ENCODE peak calls at places on chromosome 11, in five cellular contexts. One of them, this sample, is unnamed.

GRCh38 chr11:74339619-74340018 is 28.2 kb upstream of the P4HA3 start:
- DNase-seq in brain microvascular endothelial cell: no peak
- DNase-seq in transverse colon: no peak
- DNase-seq in cardiac muscle cell: no peak
- DNase-seq in Peyer's patch: no peak
- DNase-seq in this sample: no peak

GRCh38 chr11:86636275-86636674 is 36.1 kb downstream of the ME3 start:
- DNase-seq in brain microvascular endothelial cell: no peak
- DNase-seq in transverse colon: no peak
- DNase-seq in cardiac muscle cell: no peak
- DNase-seq in Peyer's patch: no peak
- DNase-seq in this sample: no peak

GRCh38 chr11:10490398-10491232 is 35.6 kb downstream of the AMPD3 start:
- DNase-seq in brain microvascular endothelial cell: peak; percentile 91
- DNase-seq in transverse colon: peak; percentile 74
- DNase-seq in cardiac muscle cell: peak; percentile 90
- DNase-seq in Peyer's patch: no peak
- DNase-seq in this sample: peak; percentile 81

GRCh38 chr11:27976262-27976661 is 131.7 kb downstream of the KIF18A start:
- DNase-seq in brain microvascular endothelial cell: no peak
- DNase-seq in transverse colon: no peak
- DNase-seq in cardiac muscle cell: peak; percentile 69
- DNase-seq in Peyer's patch: no peak
- DNase-seq in this sample: no peak

GRCh38 chr11:125892071-125892470 is 4.6 kb downstream of the HYLS1 start:
- DNase-seq in brain microvascular endothelial cell: no peak
- DNase-seq in transverse colon: no peak
- DNase-seq in cardiac muscle cell: no peak
- DNase-seq in Peyer's patch: no peak
- DNase-seq in this sample: peak; percentile 44

GRCh38 chr11:128324531-128325141 is 262.7 kb downstream of the ETS1 start:
- DNase-seq in brain microvascular endothelial cell: no peak
- DNase-seq in transverse colon: peak; percentile 43
- DNase-seq in cardiac muscle cell: no peak
- DNase-seq in Peyer's patch: no peak
- DNase-seq in this sample: no peak

GRCh38 chr11:64684357-64684756 is 38.6 kb downstream of the NRXN2 start:
- DNase-seq in brain microvascular endothelial cell: no peak
- DNase-seq in transverse colon: no peak
- DNase-seq in cardiac muscle cell: no peak
- DNase-seq in Peyer's patch: no peak
- DNase-seq in this sample: peak; percentile 95

GRCh38 chr11:101792814-101793213 is 122.0 kb upstream of the CEP126 start:
- DNase-seq in brain microvascular endothelial cell: no peak
- DNase-seq in transverse colon: no peak
- DNase-seq in cardiac muscle cell: no peak
- DNase-seq in Peyer's patch: no peak
- DNase-seq in this sample: no peak

GRCh38 chr11:14244926-14245325 is 114.1 kb downstream of the RRAS2 start:
- DNase-seq in brain microvascular endothelial cell: no peak
- DNase-seq in transverse colon: no peak
- DNase-seq in cardiac muscle cell: no peak
- DNase-seq in Peyer's patch: no peak
- DNase-seq in this sample: no peak

GRCh38 chr11:130726647-130727046 is 189.6 kb downstream of the SNX19 start:
- DNase-seq in brain microvascular endothelial cell: no peak
- DNase-seq in transverse colon: no peak
- DNase-seq in cardiac muscle cell: no peak
- DNase-seq in Peyer's patch: no peak
- DNase-seq in this sample: no peak

GRCh38 chr11:45671246-45672171 is 6.1 kb upstream of the CHST1 start:
- DNase-seq in brain microvascular endothelial cell: no peak
- DNase-seq in transverse colon: no peak
- DNase-seq in cardiac muscle cell: no peak
- DNase-seq in Peyer's patch: peak; percentile 27
- DNase-seq in this sample: no peak

GRCh38 chr11:61919841-61920631 is 2.7 kb upstream of the RAB3IL1 start:
- DNase-seq in brain microvascular endothelial cell: no peak
- DNase-seq in transverse colon: no peak
- DNase-seq in cardiac muscle cell: no peak
- DNase-seq in Peyer's patch: peak; percentile 51
- DNase-seq in this sample: no peak

GRCh38 chr11:75145196-75145971 is 5.5 kb upstream of the SLCO2B1 start:
- DNase-seq in brain microvascular endothelial cell: no peak
- DNase-seq in transverse colon: no peak
- DNase-seq in cardiac muscle cell: no peak
- DNase-seq in Peyer's patch: no peak
- DNase-seq in this sample: no peak

GRCh38 chr11:128707671-128708070 is 13.8 kb downstream of the FLI1 start:
- DNase-seq in brain microvascular endothelial cell: no peak
- DNase-seq in transverse colon: no peak
- DNase-seq in cardiac muscle cell: peak; percentile 53
- DNase-seq in Peyer's patch: no peak
- DNase-seq in this sample: peak; percentile 53

GRCh38 chr11:96001037-96001436 is 77.1 kb upstream of the MTMR2 start:
- DNase-seq in brain microvascular endothelial cell: no peak
- DNase-seq in transverse colon: peak; percentile 60
- DNase-seq in cardiac muscle cell: peak; percentile 94
- DNase-seq in Peyer's patch: no peak
- DNase-seq in this sample: no peak

GRCh38 chr11:116459644-116460043 is 313.1 kb downstream of the BUD13 start:
- DNase-seq in brain microvascular endothelial cell: no peak
- DNase-seq in transverse colon: no peak
- DNase-seq in cardiac muscle cell: no peak
- DNase-seq in Peyer's patch: no peak
- DNase-seq in this sample: no peak

GRCh38 chr11:116458546-116458945 is 314.2 kb downstream of the BUD13 start:
- DNase-seq in brain microvascular endothelial cell: no peak
- DNase-seq in transverse colon: no peak
- DNase-seq in cardiac muscle cell: no peak
- DNase-seq in Peyer's patch: no peak
- DNase-seq in this sample: no peak

GRCh38 chr11:116460156-116460965 is 312.4 kb downstream of the BUD13 start:
- DNase-seq in brain microvascular endothelial cell: no peak
- DNase-seq in transverse colon: peak; percentile 36
- DNase-seq in cardiac muscle cell: no peak
- DNase-seq in Peyer's patch: peak; percentile 60
- DNase-seq in this sample: no peak

GRCh38 chr11:116459233-116459632 is 313.6 kb downstream of the BUD13 start:
- DNase-seq in brain microvascular endothelial cell: no peak
- DNase-seq in transverse colon: peak; percentile 30
- DNase-seq in cardiac muscle cell: no peak
- DNase-seq in Peyer's patch: no peak
- DNase-seq in this sample: no peak

DNA sequence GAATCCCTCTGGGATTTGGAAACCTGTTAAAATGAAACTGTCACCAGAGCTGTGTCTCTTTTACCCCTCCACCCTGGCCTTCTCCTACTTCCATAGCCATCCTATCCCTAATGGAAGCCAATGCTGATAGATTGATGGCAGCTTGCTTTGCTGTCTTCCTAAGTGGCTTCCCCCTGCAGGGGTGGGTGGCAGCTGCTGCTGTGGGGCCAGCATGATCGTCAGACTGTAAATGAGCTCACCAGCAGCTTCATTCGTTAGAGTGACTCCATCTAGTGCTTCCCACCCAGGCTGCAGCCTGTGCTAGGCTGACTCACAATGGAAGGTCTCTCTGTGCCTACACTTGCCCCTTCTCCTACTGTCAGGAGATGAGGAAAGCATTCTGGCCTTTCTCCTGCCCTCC is 311.0 kb downstream of the BUD13 start:
- DNase-seq in brain microvascular endothelial cell: no peak
- DNase-seq in transverse colon: no peak
- DNase-seq in cardiac muscle cell: no peak
- DNase-seq in Peyer's patch: no peak
- DNase-seq in this sample: no peak
- TF ChIP-seq CTCF in brain microvascular endothelial cell: no peak
- TF ChIP-seq CTCF in transverse colon: no peak
- TF ChIP-seq CTCF in cardiac muscle cell: no peak
- TF ChIP-seq CTCF in Peyer's patch: no peak
- TF ChIP-seq CTCF in this sample: no peak

GRCh38 chr11:1906623-1907423 is 12.7 kb upstream of the TNNT3 start:
- DNase-seq in brain microvascular endothelial cell: no peak
- DNase-seq in transverse colon: no peak
- DNase-seq in cardiac muscle cell: no peak
- DNase-seq in Peyer's patch: peak; percentile 28
- DNase-seq in this sample: no peak
- H3K27ac ChIP-seq in brain microvascular endothelial cell: no peak overlapping the region
- H3K27ac ChIP-seq in transverse colon: peak overlapping the region; percentile 34
- H3K27ac ChIP-seq in cardiac muscle cell: no peak overlapping the region
- H3K27ac ChIP-seq in Peyer's patch: no peak overlapping the region
- H3K27ac ChIP-seq in this sample: no peak overlapping the region

GRCh38 chr11:67274768-67275605 is 8.7 kb downstream of the GRK2 start:
- DNase-seq in brain microvascular endothelial cell: no peak
- DNase-seq in transverse colon: peak; percentile 29
- DNase-seq in cardiac muscle cell: no peak
- DNase-seq in Peyer's patch: peak; percentile 46
- DNase-seq in this sample: no peak

GRCh38 chr11:67272327-67273259 is 6.3 kb downstream of the GRK2 start:
- DNase-seq in brain microvascular endothelial cell: no peak
- DNase-seq in transverse colon: peak; percentile 23
- DNase-seq in cardiac muscle cell: no peak
- DNase-seq in Peyer's patch: peak; percentile 49
- DNase-seq in this sample: no peak

GRCh38 chr11:67271212-67271547 is 4.9 kb downstream of the GRK2 start:
- DNase-seq in brain microvascular endothelial cell: no peak
- DNase-seq in transverse colon: no peak
- DNase-seq in cardiac muscle cell: no peak
- DNase-seq in Peyer's patch: no peak
- DNase-seq in this sample: no peak

GRCh38 chr11:67271548-67272284 is 5.4 kb downstream of the GRK2 start:
- DNase-seq in brain microvascular endothelial cell: no peak
- DNase-seq in transverse colon: peak; percentile 22
- DNase-seq in cardiac muscle cell: no peak
- DNase-seq in Peyer's patch: peak; percentile 47
- DNase-seq in this sample: no peak

GRCh38 chr11:67273260-67273990 is 7.2 kb downstream of the GRK2 start:
- DNase-seq in brain microvascular endothelial cell: no peak
- DNase-seq in transverse colon: peak; percentile 11
- DNase-seq in cardiac muscle cell: no peak
- DNase-seq in Peyer's patch: peak; percentile 47
- DNase-seq in this sample: no peak
- TF ChIP-seq CTCF in brain microvascular endothelial cell: no peak
- TF ChIP-seq CTCF in transverse colon: no peak
- TF ChIP-seq CTCF in cardiac muscle cell: no peak
- TF ChIP-seq CTCF in Peyer's patch: no peak
- TF ChIP-seq CTCF in this sample: no peak

DNA sequence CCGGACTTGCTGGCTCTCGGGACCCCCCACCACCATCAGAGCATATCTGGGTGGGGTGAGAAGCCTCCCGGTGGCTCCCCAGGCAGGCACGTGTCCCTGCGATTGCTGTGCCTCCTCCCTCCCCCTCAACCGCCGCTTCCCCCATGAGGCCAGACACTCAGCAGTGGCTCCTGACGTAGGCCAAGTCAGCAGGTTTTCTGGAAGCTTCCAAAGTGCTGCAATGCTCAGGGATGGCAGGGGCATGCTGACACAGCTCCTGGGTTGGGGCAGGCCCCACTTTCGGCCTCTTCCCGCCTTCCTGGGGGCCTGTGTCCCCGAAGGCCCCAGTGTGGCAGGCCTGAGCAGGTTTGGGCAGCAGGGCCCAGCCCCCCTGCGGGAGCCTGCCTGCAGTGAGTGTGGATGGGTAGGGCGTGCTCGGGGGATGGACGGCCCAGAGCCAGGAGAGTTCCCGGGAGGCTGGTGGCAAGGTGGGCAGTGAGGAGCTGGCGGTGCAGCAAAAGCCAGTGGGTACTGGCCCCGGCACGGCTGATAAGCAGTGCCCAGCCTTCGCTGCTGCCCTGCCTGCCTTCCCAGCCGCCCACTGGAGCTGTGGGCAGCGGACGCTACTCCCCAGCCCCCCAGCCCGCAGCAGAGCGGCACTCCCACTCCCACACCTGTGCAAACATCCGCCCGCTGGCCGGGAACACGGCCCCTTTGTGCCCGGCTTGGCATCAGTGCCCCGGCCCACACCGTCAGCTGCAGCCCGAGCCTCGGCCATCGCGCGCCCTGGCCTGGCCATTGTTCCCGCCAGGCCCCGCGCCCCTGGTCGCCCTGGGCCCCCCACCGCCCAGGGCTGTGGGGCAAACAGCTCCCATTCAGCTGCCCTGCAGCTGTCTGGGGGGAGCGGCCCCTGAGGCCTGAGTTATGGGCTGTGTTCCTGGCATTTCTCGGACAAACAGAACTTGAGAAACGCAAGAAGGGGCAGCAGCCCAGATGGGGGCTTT is 125.0 kb downstream of the KCNQ1OT1 start:
- DNase-seq in brain microvascular endothelial cell: no peak
- DNase-seq in transverse colon: peak; percentile 34
- DNase-seq in cardiac muscle cell: peak; percentile 6
- DNase-seq in Peyer's patch: peak; percentile 61
- DNase-seq in this sample: peak; percentile 24
- H3K27ac ChIP-seq in brain microvascular endothelial cell: no peak overlapping the region
- H3K27ac ChIP-seq in transverse colon: no peak overlapping the region
- H3K27ac ChIP-seq in cardiac muscle cell: no peak overlapping the region
- H3K27ac ChIP-seq in Peyer's patch: peak overlapping the region; percentile 14
- H3K27ac ChIP-seq in this sample: no peak overlapping the region

GRCh38 chr11:111870522-111870886 is 877 bp downstream of the ALG9 start:
- DNase-seq in brain microvascular endothelial cell: no peak
- DNase-seq in transverse colon: no peak
- DNase-seq in cardiac muscle cell: no peak
- DNase-seq in Peyer's patch: no peak
- DNase-seq in this sample: no peak

GRCh38 chr11:111870113-111870512 is 1.3 kb downstream of the ALG9 start:
- DNase-seq in brain microvascular endothelial cell: no peak
- DNase-seq in transverse colon: no peak
- DNase-seq in cardiac muscle cell: no peak
- DNase-seq in Peyer's patch: no peak
- DNase-seq in this sample: peak; percentile 36

GRCh38 chr11:111871693-111872161 is 346 bp upstream of the ALG9 start:
- DNase-seq in brain microvascular endothelial cell: no peak
- DNase-seq in transverse colon: no peak
- DNase-seq in cardiac muscle cell: no peak
- DNase-seq in Peyer's patch: no peak
- DNase-seq in this sample: no peak

GRCh38 chr11:111870887-111871692 is at the start of gene ALG9:
- DNase-seq in brain microvascular endothelial cell: peak; percentile 85
- DNase-seq in transverse colon: peak; percentile 84
- DNase-seq in cardiac muscle cell: peak; percentile 89
- DNase-seq in Peyer's patch: peak; percentile 84
- DNase-seq in this sample: peak; percentile 80
- TF ChIP-seq CTCF in brain microvascular endothelial cell: peak; percentile 59
- TF ChIP-seq CTCF in transverse colon: peak; percentile 48
- TF ChIP-seq CTCF in cardiac muscle cell: peak; percentile 42
- TF ChIP-seq CTCF in Peyer's patch: peak; percentile 46
- TF ChIP-seq CTCF in this sample: peak; percentile 47

GRCh38 chr11:70079691-70080090 is 1.6 kb downstream of the ANO1 start:
- DNase-seq in brain microvascular endothelial cell: no peak
- DNase-seq in transverse colon: no peak
- DNase-seq in cardiac muscle cell: no peak
- DNase-seq in Peyer's patch: peak; percentile 33
- DNase-seq in this sample: peak; percentile 38
- H3K27ac ChIP-seq in brain microvascular endothelial cell: no peak overlapping the region
- H3K27ac ChIP-seq in transverse colon: peak overlapping the region; percentile 12
- H3K27ac ChIP-seq in cardiac muscle cell: no peak overlapping the region
- H3K27ac ChIP-seq in Peyer's patch: no peak overlapping the region
- H3K27ac ChIP-seq in this sample: peak overlapping the region; percentile 69